ENCODE peak calls at places on chromosomes 1 and 21, in seven cellular contexts. B, G, O, M, U, T and N are unnamed samples.
A peak's percentile ranks its signal among the peaks of the same experiment; 100 is the strongest.

GRCh38 chr1:154419620-154420020 is 14.5 kb downstream of the IL6R start:
- DNase-seq in B (peak; percentile 91), G (no peak), O (peak; percentile 89), M (peak; percentile 97), U (peak; percentile 66), T (peak; percentile 96), N (peak; percentile 90)

GRCh38 chr1:91696321-91696720 is 189.6 kb downstream of the TGFBR3 start:
- DNase-seq in B (no peak), G (no peak), O (no peak), M (no peak), U (no peak), T (no peak), N (no peak)

GRCh38 chr1:55612988-55613387 is 397.8 kb upstream of the USP24 start:
- DNase-seq in B (no peak), G (no peak), O (no peak), M (no peak), U (no peak), T (no peak), N (no peak)

GRCh38 chr1:12285496-12286143 is 55.8 kb downstream of the VPS13D start:
- DNase-seq in B (no peak), G (no peak), O (no peak), M (no peak), U (no peak), T (no peak), N (no peak)

GRCh38 chr1:240705584-240705983 is 93.6 kb upstream of the GREM2 start:
- DNase-seq in B (no peak), G (no peak), O (no peak), M (no peak), U (no peak), T (peak; percentile 40), N (no peak)

GRCh38 chr1:106055900-106056299 is 1000.6 kb upstream of the PRMT6 start:
- DNase-seq in B (no peak), G (no peak), O (no peak), M (no peak), U (no peak), T (no peak), N (no peak)

GRCh38 chr1:187999973-188000372 is 1171.2 kb downstream of the PLA2G4A start:
- DNase-seq in B (no peak), G (no peak), O (no peak), M (no peak), U (no peak), T (peak; percentile 16), N (no peak)

GRCh38 chr1:180503274-180503862 is 991 bp upstream of the ACBD6 start:
- DNase-seq in B (no peak), G (peak; percentile 42), O (no peak), M (no peak), U (no peak), T (no peak), N (no peak)

GRCh38 chr1:1629430-1630190 is 2.4 kb upstream of the MMP23B start:
- DNase-seq in B (no peak), G (peak; percentile 42), O (peak; percentile 71), M (peak; percentile 47), U (no peak), T (no peak), N (peak; percentile 73)

GRCh38 chr21:34936874-34937563 is 112.1 kb downstream of the RUNX1 start:
- DNase-seq in B (no peak), G (no peak), O (no peak), M (no peak), U (no peak), T (no peak), N (no peak)

GRCh38 chr21:38646213-38646837 is 148.0 kb upstream of the ERG start:
- DNase-seq in B (no peak), G (no peak), O (no peak), M (no peak), U (peak; percentile 51), T (peak; percentile 17), N (no peak)

GRCh38 chr1:14961661-14962267 is 191.8 kb upstream of the TMEM51 start:
- DNase-seq in B (no peak), G (peak; percentile 48), O (no peak), M (no peak), U (no peak), T (no peak), N (peak; percentile 75)

GRCh38 chr1:59057211-59057694 is 239.6 kb upstream of the FGGY start:
- DNase-seq in B (peak; percentile 92), G (peak; percentile 82), O (peak; percentile 76), M (peak; percentile 78), U (peak; percentile 64), T (peak; percentile 98), N (peak; percentile 84)

GRCh38 chr1:14516974-14517812 is 81.3 kb upstream of the KAZN start:
- DNase-seq in B (no peak), G (no peak), O (no peak), M (no peak), U (no peak), T (peak; percentile 84), N (peak; percentile 52)

GRCh38 chr1:56531624-56532358 is 47.6 kb downstream of the PLPP3 start:
- DNase-seq in B (no peak), G (peak; percentile 41), O (no peak), M (no peak), U (no peak), T (no peak), N (no peak)

GRCh38 chr1:5967351-5968160 is 24.7 kb downstream of the NPHP4 start:
- DNase-seq in B (no peak), G (peak; percentile 53), O (no peak), M (no peak), U (no peak), T (no peak), N (peak; percentile 83)

GRCh38 chr1:32891241-32891570 is 4.9 kb downstream of the HPCA start:
- DNase-seq in B (no peak), G (no peak), O (no peak), M (peak; percentile 14), U (no peak), T (no peak), N (no peak)

DNA sequence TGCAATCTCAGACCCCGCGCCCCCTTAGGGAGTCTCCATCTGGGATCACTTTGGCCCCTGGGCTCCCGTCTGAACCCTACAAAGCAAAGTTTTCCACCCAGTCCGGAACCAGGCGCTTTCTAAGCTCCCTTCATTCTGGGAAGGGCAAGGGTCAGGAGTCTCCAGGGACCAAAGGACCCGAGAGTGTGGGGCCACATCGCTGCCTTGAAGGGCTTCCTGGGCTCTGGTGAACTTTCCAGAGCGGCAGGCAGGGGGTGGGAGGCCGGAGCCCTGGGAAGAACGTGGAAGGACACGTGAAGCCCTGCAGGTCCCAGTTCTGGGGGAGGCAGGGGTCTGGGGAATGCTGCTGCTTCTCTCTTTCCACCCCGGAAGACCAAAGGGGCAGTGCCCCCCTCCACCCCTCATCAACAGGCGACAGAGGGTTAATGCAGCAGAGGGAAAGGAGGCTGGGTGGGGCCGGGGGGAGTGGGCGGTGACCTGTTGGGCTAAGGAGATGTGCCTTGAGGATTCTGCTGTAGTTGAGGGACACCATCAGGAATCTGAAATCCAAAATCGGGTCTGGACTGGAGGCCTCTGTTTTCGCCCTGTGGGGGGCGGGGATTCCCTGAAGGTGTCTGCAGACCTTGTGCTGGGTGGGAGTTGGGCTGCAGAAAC is 734 bp downstream of the CDK18 start:
- DNase-seq in B (no peak), G (no peak), O (no peak), M (no peak), U (no peak), T (no peak), N (no peak)
- H3K27ac ChIP-seq in B (peak overlapping the region; percentile 79), G (no peak overlapping the region), O (peak overlapping the region; percentile 43), M (peak overlapping the region; percentile 20), U (peak overlapping the region; percentile 78), T (no peak overlapping the region), N (peak overlapping the region; percentile 73)

DNA sequence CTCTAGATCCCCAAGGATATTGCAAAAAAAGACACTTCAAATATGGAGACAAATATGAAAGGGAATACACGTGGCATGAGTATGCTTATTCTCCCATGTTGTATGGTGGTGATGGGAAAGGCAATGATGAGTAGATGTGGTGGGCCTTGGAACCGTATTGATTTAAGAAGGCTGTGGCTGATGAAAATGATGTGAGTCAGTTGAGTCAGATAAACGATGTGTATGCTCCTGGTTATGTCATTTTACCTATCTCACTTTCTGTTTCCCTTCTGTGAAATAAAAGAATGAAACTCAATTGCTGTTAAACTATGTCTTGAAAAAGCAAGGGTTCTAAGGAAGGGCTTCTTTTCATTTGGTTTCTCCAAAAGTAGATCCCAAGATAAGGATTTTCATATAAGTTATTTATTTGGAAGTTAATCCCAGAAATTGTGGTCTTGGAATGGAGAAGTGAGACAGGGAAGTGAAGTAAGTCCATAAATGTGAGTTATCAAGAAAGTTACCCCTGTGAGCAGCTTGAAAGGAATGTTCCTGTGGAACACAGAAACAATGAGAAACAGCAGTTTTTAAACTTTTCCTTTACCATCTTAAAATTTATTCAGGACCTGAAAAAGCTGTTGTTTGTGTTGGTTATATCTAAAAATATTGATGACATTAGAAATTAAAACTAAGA is 292.0 kb downstream of the DUSP10 start:
- DNase-seq in B (no peak), G (no peak), O (no peak), M (no peak), U (no peak), T (no peak), N (no peak)
- H3K27ac ChIP-seq in B (no peak overlapping the region), G (peak overlapping the region; percentile 56), O (no peak overlapping the region), M (no peak overlapping the region), U (no peak overlapping the region), T (no peak overlapping the region), N (no peak overlapping the region)

DNA sequence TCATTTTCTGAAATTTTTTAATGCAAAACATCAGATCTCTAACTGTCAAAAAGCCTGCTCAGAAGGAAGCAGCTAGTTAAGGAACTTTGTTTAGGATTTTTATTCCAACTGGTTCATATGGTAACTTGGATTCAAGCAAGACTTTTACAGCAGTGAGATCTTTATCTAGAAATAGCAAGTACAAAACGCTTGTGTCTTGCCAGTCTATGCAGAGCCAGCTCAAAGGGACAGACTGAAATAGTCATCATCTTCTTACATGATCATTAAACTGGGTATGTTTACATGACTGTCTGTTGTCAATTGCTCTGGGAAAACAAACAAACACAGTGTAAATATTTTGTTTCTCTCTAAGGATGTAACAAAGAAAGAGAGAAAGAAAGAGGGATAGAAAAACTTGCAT is 37.6 kb downstream of the DDAH1 start:
- DNase-seq in B (no peak), G (no peak), O (no peak), M (no peak), U (no peak), T (no peak), N (no peak)
- H3K27ac ChIP-seq in B (peak overlapping the region; percentile 23), G (peak overlapping the region; percentile 70), O (no peak overlapping the region), M (no peak overlapping the region), U (peak overlapping the region; percentile 46), T (no peak overlapping the region), N (no peak overlapping the region)

GRCh38 chr1:107925565-107925964 is 39.4 kb downstream of the VAV3 start:
- DNase-seq in B (no peak), G (no peak), O (no peak), M (no peak), U (no peak), T (no peak), N (no peak)
- H3K27ac ChIP-seq in B (no peak overlapping the region), G (no peak overlapping the region), O (no peak overlapping the region), M (no peak overlapping the region), U (no peak overlapping the region), T (no peak overlapping the region), N (no peak overlapping the region)

GRCh38 chr1:3659093-3659492 is 6.8 kb downstream of the TP73 start:
- DNase-seq in B (no peak), G (no peak), O (peak; percentile 43), M (no peak), U (no peak), T (no peak), N (no peak)
- H3K27ac ChIP-seq in B (no peak overlapping the region), G (no peak overlapping the region), O (no peak overlapping the region), M (no peak overlapping the region), U (no peak overlapping the region), T (no peak overlapping the region), N (no peak overlapping the region)